ENCODE peak calls at places on chromosomes 1 and 21, in four cellular contexts. M is HepG2, O is SK-N-SH, S is GM12878. T is an unnamed sample.
A peak's percentile ranks its signal among the peaks of the same experiment; 100 is the strongest.

GRCh38 chr1:101122452-101123166 is 97.0 kb upstream of the DPH5 start:
- DNase-seq in M (no peak), O (no peak), S (no peak), T (no peak)

GRCh38 chr1:203290261-203291089 is 14.8 kb upstream of the BTG2 start:
- DNase-seq in M (peak; percentile 53), O (peak; percentile 91), S (no peak), T (peak; percentile 92)

GRCh38 chr1:238399558-238399957 is 508.8 kb upstream of the ZP4 start:
- DNase-seq in M (no peak), O (no peak), S (no peak), T (no peak)

GRCh38 chr1:200518524-200518923 is 102.0 kb downstream of the KIF14 start:
- DNase-seq in M (no peak), O (no peak), S (no peak), T (no peak)

GRCh38 chr21:26154776-26155175 is 15.8 kb downstream of the APP start:
- DNase-seq in M (no peak), O (no peak), S (no peak), T (no peak)

GRCh38 chr1:14392887-14393365 is 205.6 kb upstream of the KAZN start:
- DNase-seq in M (no peak), O (no peak), S (no peak), T (no peak)

GRCh38 chr21:45109831-45110492 is 35.6 kb downstream of the ADARB1 start:
- DNase-seq in M (no peak), O (no peak), S (peak; percentile 94), T (no peak)

GRCh38 chr1:31625561-31626272 is 8.2 kb downstream of the HCRTR1 start:
- DNase-seq in M (no peak), O (no peak), S (no peak), T (no peak)

GRCh38 chr1:203673550-203674411 is 47.1 kb downstream of the ATP2B4 start:
- DNase-seq in M (peak; percentile 30), O (no peak), S (no peak), T (peak; percentile 81)

GRCh38 chr1:82697965-82698364 is 897.2 kb downstream of the ADGRL2 start:
- DNase-seq in M (no peak), O (no peak), S (no peak), T (no peak)

GRCh38 chr1:231969078-231969477 is 342.5 kb downstream of the DISC1 start:
- DNase-seq in M (no peak), O (no peak), S (no peak), T (no peak)

GRCh38 chr1:159088050-159088449 is 11.5 kb upstream of the AIM2 start:
- DNase-seq in M (no peak), O (no peak), S (no peak), T (no peak)

GRCh38 chr1:77888071-77888428 is 374 bp upstream of the NEXN start:
- DNase-seq in M (peak; percentile 34), O (no peak), S (no peak), T (peak; percentile 44)

GRCh38 chr21:33070921-33071877 is 1.3 kb downstream of the OLIG1 start:
- DNase-seq in M (no peak), O (peak; percentile 22), S (no peak), T (no peak)

GRCh38 chr21:39175154-39175553 is 8.1 kb downstream of the PSMG1 start:
- DNase-seq in M (no peak), O (no peak), S (no peak), T (no peak)

GRCh38 chr1:151175910-151176309 is at the start of gene TMOD4:
- DNase-seq in M (no peak), O (peak; percentile 67), S (no peak), T (peak; percentile 83)
- TF ChIP-seq NFIC in M (no peak), O (no peak), S (no peak), T (no peak)

DNA sequence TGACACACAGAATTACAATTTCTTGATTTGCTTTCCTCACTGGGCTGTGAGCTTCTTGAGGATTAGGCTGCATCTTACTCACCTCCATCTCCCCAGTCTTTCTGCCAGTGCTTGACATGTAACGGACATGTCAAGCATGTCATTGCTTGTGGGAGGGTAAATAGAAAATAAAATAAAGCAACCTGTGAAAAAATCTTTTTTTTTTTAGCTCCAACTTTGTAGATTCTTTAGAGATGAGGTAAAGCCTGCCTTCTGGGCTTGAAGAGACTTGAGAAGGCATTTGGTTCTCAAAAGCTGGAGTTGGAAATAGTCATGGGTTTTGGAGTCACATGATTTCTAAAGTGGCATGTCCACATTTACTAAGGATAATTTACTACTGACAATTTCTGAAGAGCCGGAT is 158.1 kb downstream of the PLXNA2 start:
- DNase-seq in M (no peak), O (no peak), S (no peak), T (no peak)
- TF ChIP-seq NFIC in M (no peak), O (no peak), S (no peak), T (no peak)

GRCh38 chr1:227378876-227379554 is 60.7 kb upstream of the CDC42BPA start:
- DNase-seq in M (no peak), O (no peak), S (no peak), T (peak; percentile 76)
- TF ChIP-seq NFIC in M (no peak), O (no peak), S (no peak), T (peak; percentile 35)

DNA sequence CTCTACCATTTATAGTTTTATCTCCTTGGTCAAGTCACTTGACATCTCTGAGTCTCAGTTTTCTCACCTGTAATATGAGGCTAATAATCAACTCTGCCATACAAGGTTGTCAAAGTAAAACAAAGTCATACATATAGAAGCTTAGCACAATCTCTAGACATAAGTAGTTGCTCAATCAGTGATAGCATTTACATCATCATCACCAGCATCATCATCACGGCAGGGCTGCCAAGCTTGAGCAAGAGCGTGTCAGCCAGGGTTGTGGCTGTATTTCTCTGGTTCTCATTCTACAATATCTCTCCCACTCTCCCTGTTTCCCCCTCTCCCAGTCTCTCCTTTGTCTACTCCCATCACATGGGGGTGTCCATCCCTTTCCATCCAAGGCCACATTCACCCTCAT is 41.7 kb upstream of the COA6 start:
- DNase-seq in M (no peak), O (no peak), S (no peak), T (no peak)
- TF ChIP-seq NFIC in M (no peak), O (no peak), S (no peak), T (no peak)

GRCh38 chr1:223088713-223089240 is 54.3 kb downstream of the TLR5 start:
- DNase-seq in M (peak; percentile 37), O (no peak), S (no peak), T (no peak)
- TF ChIP-seq NFIC in M (no peak), O (no peak), S (no peak), T (no peak)

DNA sequence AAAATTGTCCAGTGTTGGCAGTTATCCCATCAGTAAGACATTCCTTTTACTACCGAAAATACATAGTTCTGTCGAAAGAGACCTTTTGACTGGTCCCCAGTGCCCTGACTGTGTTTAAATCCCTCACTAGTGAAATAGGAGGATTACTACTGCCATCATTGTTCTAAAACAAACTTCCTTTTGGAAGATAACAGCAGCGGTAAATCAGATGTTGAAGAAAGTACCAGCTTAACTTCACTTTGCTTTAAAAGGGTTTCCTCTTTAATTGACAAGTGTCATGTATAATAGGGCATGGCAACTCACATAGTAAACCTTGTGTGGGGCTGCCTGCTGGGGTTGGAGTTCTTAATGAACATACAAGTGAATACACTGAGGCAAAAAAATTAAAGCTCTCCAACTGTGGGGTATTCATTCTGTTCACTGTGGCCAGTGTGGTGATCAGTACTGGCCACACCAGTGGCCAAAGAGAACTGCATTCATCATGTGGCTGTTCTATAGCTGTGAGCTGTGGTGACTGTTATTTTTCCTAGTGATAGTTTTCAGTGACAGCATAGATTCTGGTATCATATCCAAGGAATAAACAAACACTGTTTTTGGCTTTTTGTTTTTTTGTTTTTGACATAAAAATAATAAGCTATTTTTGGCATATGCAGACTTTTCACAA is 74.3 kb downstream of the NFIA start:
- DNase-seq in M (no peak), O (no peak), S (no peak), T (no peak)
- TF ChIP-seq NFIC in M (no peak), O (no peak), S (no peak), T (no peak)